ENCODE peak calls at places on chromosomes 12 and 14, in ten cellular contexts. M is heart left ventricle, J is AG04449, F is mucosa of descending colon, Q is pancreas, T is K562, K is AG10803, V is endodermal cell, U is left ventricle myocardium inferior, D is tibial artery. Z is an unnamed sample.
A peak's percentile ranks its signal among the peaks of the same experiment; 100 is the strongest.

GRCh38 chr12:90287585-90287984 is 578.9 kb upstream of the ATP2B1 start:
- DNase-seq in V (no peak), F (no peak), U (no peak), K (no peak), Q (no peak), M (no peak), T (no peak), D (no peak), J (no peak), Z (no peak)

GRCh38 chr12:10018390-10018789 is 8.0 kb downstream of the CLEC12B start:
- DNase-seq in T (no peak), M (no peak), U (no peak), J (no peak), D (no peak), V (no peak), F (no peak), K (no peak), Q (no peak), Z (no peak)

GRCh38 chr14:81298122-81298521 is 77.4 kb upstream of the GTF2A1 start:
- DNase-seq in M (no peak), K (no peak), J (no peak), T (no peak), F (no peak), U (no peak), V (no peak), Q (no peak), D (no peak), Z (no peak)

GRCh38 chr14:60317609-60318008 is 68.6 kb downstream of the PPM1A start:
- DNase-seq in U (no peak), T (no peak), J (no peak), Q (no peak), K (no peak), F (no peak), D (no peak), M (no peak), V (no peak), Z (no peak)

GRCh38 chr12:130396667-130397066 is 59.0 kb downstream of the PIWIL1 start:
- DNase-seq in K (no peak), M (no peak), J (no peak), D (no peak), U (no peak), Q (no peak), F (no peak), V (no peak), T (no peak), Z (no peak)

GRCh38 chr14:86935241-86935640 is 1057.7 kb downstream of the GALC start:
- DNase-seq in D (no peak), M (no peak), V (no peak), J (no peak), T (no peak), Q (no peak), U (no peak), K (peak; percentile 50), F (no peak), Z (no peak)

GRCh38 chr14:40213701-40214100 is 781.5 kb upstream of the FBXO33 start:
- DNase-seq in T (no peak), M (no peak), U (no peak), V (no peak), D (no peak), J (no peak), F (no peak), K (no peak), Q (no peak), Z (no peak)

GRCh38 chr12:93825926-93826599 is 148.9 kb downstream of the CRADD start:
- DNase-seq in F (no peak), Q (no peak), M (no peak), J (peak; percentile 31), U (no peak), K (peak; percentile 75), D (no peak), V (no peak), T (no peak), Z (no peak)

GRCh38 chr14:36268957-36269734 is 51.3 kb downstream of the MBIP start:
- DNase-seq in J (no peak), K (no peak), F (no peak), D (no peak), V (peak; percentile 81), U (no peak), M (no peak), T (no peak), Q (no peak), Z (no peak)

GRCh38 chr12:67391034-67391433 is 121.9 kb downstream of the CAND1 start:
- DNase-seq in T (no peak), J (no peak), K (peak; percentile 38), U (no peak), D (no peak), M (no peak), F (no peak), Q (no peak), V (no peak), Z (no peak)

GRCh38 chr12:113136128-113136989 is 798 bp upstream of the RASAL1 start:
- DNase-seq in J (no peak), Q (no peak), U (no peak), F (peak; percentile 73), T (peak; percentile 51), K (no peak), D (no peak), M (no peak), V (peak; percentile 88), Z (no peak)

GRCh38 chr12:120238839-120239445 is 26.6 kb downstream of the PXN start:
- DNase-seq in D (no peak), J (no peak), M (no peak), U (no peak), Q (no peak), V (no peak), T (no peak), F (no peak), K (no peak), Z (no peak)

GRCh38 chr12:42761601-42762350 is 172.2 kb upstream of the PRICKLE1 start:
- DNase-seq in T (no peak), M (no peak), F (no peak), Q (no peak), V (no peak), J (no peak), K (peak; percentile 39), D (no peak), U (no peak), Z (no peak)

GRCh38 chr14:52790011-52790755 is 1.2 kb downstream of the GNPNAT1 start:
- DNase-seq in J (no peak), F (peak; percentile 44), M (no peak), T (peak; percentile 15), V (no peak), D (no peak), Q (no peak), K (no peak), U (no peak), Z (no peak)

DNA sequence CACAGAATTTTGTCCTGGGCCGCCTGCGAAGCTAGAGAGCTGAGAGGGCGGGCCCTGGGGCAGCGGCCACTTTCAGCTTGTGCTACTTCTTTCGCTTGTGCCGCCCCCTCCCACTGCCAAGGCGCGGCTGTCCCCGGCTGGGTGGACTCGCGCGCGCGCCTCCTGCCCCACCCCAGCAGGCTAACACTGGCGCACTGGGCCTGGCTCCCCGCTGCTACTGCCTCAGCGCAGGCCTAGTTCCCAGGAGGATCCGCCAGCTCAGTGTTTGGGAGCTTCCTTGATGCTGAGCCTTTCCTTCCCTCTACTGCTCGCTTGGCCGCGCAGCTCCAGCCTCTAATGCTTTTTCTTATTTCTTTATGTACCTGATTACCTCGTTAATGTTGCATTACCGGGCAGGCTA is 27.4 kb upstream of the METAP2 start:
- DNase-seq in T (peak; percentile 18), J (no peak), V (peak; percentile 96), M (peak; percentile 73), Q (peak; percentile 30), F (peak; percentile 62), D (peak; percentile 69), U (peak; percentile 46), K (peak; percentile 17), Z (no peak)
- H3K4me3 ChIP-seq in T (no peak overlapping the region), J (no peak overlapping the region), V (peak overlapping the region; percentile 56), M (no peak overlapping the region), Q (no peak overlapping the region), F (no peak overlapping the region), D (no peak overlapping the region), U (peak overlapping the region; percentile 35), K (no peak overlapping the region), Z (no peak overlapping the region)

DNA sequence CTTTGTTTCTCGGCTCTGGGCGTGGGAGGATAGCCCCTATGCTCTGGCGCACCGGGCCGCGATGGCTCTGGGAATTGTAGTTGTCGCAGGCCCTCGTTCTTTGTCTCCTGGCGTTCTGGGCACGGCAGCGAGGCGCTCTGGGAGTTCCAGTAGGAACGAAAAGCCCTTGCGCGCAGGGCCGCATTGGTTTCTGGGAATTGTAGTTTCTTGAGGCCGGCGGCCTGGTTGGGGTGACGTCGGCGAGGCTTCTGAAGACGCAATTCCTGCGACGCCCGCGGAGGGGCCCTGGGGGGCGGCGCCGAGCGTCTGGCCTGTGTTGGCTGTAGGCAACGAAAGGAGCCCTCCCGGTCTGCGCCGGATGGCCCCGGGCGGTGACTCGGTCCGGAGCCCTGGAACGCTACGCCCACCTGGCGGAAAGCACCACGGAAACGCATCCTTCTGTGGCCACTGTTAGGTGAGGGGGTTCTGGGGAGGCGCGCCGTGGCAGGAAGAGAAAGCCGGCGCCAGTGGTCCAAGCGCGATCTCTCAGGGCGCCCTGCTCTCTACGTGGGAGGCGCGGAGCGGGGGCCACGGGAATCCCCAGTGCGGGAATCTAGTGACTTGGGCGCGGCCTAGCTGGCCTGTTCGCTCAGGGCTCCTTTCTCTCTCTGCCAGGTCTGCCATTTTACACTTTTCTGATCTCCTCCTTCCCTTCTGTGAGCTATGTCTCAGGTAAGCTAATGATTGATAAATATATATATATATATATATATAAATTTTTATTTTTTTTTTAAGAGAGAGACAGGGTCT is at the start of gene ZNF140:
- DNase-seq in Q (peak; percentile 97), T (peak; percentile 96), F (peak; percentile 96), V (peak; percentile 100), U (peak; percentile 96), J (peak; percentile 85), D (peak; percentile 98), M (peak; percentile 97), K (peak; percentile 97), Z (peak; percentile 89)
- TF ChIP-seq CTCF in Q (no peak), T (no peak), F (peak; percentile 5), V (peak; percentile 46), U (peak; percentile 53), J (peak; percentile 21), D (peak; percentile 47), M (peak; percentile 11), K (peak; percentile 19), Z (no peak)

DNA sequence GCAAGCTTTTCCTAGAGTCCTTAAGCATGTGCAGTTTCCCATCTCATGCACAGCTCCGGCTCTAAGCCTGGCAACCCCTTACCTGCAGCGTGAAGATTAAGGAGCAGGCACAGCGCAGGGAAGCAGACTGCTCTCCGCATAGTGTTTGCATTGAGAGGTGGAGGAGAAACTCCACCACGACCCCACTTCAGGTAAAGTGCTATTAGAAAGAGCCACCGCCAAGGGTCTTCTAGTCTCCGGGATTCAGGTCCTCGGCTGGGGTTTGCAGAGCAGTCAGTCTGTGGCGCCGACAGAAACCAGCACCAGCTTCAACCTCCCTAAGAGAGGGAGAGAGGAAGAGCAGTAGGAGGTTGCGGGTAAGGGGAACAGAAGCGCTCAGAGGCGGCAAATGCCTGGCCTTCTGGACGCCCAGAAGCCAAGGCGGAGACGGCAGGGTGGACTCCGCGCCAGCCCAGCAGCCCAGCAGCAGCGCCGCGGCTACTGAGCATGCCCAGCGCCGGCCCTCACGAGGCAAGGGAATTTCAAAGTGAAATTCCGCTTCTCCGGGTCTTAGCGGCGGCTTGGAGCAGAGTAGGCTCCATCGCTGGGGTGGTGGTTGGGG is at the start of gene PTPRR:
- DNase-seq in T (no peak), Q (no peak), M (no peak), F (no peak), K (no peak), D (no peak), V (peak; percentile 89), J (no peak), U (no peak), Z (no peak)
- H3K4me3 ChIP-seq in T (no peak within 1 kb of the TSS), Q (no peak within 1 kb of the TSS), M (no peak within 1 kb of the TSS), F (no peak within 1 kb of the TSS), K (no peak within 1 kb of the TSS), D (peak within 1 kb of the TSS; percentile 22), V (peak within 1 kb of the TSS; percentile 70), J (no peak within 1 kb of the TSS), U (peak within 1 kb of the TSS; percentile 9), Z (no peak within 1 kb of the TSS)

GRCh38 chr12:5969974-5970690 is 25.1 kb upstream of the ANO2 start:
- DNase-seq in U (no peak), M (no peak), D (no peak), K (no peak), J (no peak), T (no peak), F (no peak), Q (no peak), V (peak; percentile 68), Z (no peak)
- TF ChIP-seq CTCF in U (no peak), M (no peak), D (no peak), K (no peak), J (peak; percentile 2), T (no peak), F (no peak), Q (no peak), V (peak; percentile 58), Z (peak; percentile 4)